ENCODE peak calls at places on chromosomes 13 and 19, in eight cellular contexts. One of them, this sample, is unnamed.

GRCh38 chr13:101869553-101869952 is 417.1 kb downstream of the ITGBL1 start:
- DNase-seq in LHCN-M2: no peak
- DNase-seq in NCI-H1417 treated with DMSO at 0.1 percent for 48 hours: no peak
- DNase-seq in RPMI8226: no peak
- DNase-seq in midbrain: no peak
- DNase-seq in hepatic stellate cell: no peak
- DNase-seq in stimulated activated CD8-positive, alpha-beta memory T cell treated with anti-CD3 and anti-CD28 coated beads, Interleukin-15, amount 100 ng/mL, for 4 hours: no peak
- DNase-seq in M059J: no peak
- DNase-seq in this sample: peak

GRCh38 chr19:3671680-3672574 is 28.3 kb downstream of the PIP5K1C start:
- DNase-seq in LHCN-M2: no peak
- DNase-seq in stimulated activated CD8-positive, alpha-beta memory T cell treated with anti-CD3 and anti-CD28 coated beads, Interleukin-15, amount 100 ng/mL, for 4 hours: peak
- DNase-seq in midbrain: no peak
- DNase-seq in hepatic stellate cell: no peak
- DNase-seq in NCI-H1417 treated with DMSO at 0.1 percent for 48 hours: no peak
- DNase-seq in M059J: no peak
- DNase-seq in RPMI8226: no peak
- DNase-seq in this sample: no peak

GRCh38 chr13:55977436-55977835 is 1163.3 kb upstream of the PRR20A start:
- DNase-seq in RPMI8226: no peak
- DNase-seq in midbrain: no peak
- DNase-seq in NCI-H1417 treated with DMSO at 0.1 percent for 48 hours: no peak
- DNase-seq in M059J: no peak
- DNase-seq in LHCN-M2: no peak
- DNase-seq in hepatic stellate cell: no peak
- DNase-seq in stimulated activated CD8-positive, alpha-beta memory T cell treated with anti-CD3 and anti-CD28 coated beads, Interleukin-15, amount 100 ng/mL, for 4 hours: no peak
- DNase-seq in this sample: no peak

GRCh38 chr13:40963927-40964326 is 55.2 kb downstream of the ELF1 start:
- DNase-seq in midbrain: no peak
- DNase-seq in RPMI8226: no peak
- DNase-seq in LHCN-M2: peak
- DNase-seq in NCI-H1417 treated with DMSO at 0.1 percent for 48 hours: no peak
- DNase-seq in M059J: peak
- DNase-seq in hepatic stellate cell: peak
- DNase-seq in stimulated activated CD8-positive, alpha-beta memory T cell treated with anti-CD3 and anti-CD28 coated beads, Interleukin-15, amount 100 ng/mL, for 4 hours: no peak
- DNase-seq in this sample: peak

GRCh38 chr13:90533866-90534265 is 813.6 kb upstream of the MIR17HG start:
- DNase-seq in hepatic stellate cell: no peak
- DNase-seq in RPMI8226: no peak
- DNase-seq in LHCN-M2: peak
- DNase-seq in midbrain: no peak
- DNase-seq in NCI-H1417 treated with DMSO at 0.1 percent for 48 hours: peak
- DNase-seq in M059J: no peak
- DNase-seq in stimulated activated CD8-positive, alpha-beta memory T cell treated with anti-CD3 and anti-CD28 coated beads, Interleukin-15, amount 100 ng/mL, for 4 hours: no peak
- DNase-seq in this sample: no peak

GRCh38 chr19:8615813-8616596 is 5.5 kb upstream of the ADAMTS10 start:
- DNase-seq in LHCN-M2: peak
- DNase-seq in hepatic stellate cell: peak
- DNase-seq in NCI-H1417 treated with DMSO at 0.1 percent for 48 hours: no peak
- DNase-seq in stimulated activated CD8-positive, alpha-beta memory T cell treated with anti-CD3 and anti-CD28 coated beads, Interleukin-15, amount 100 ng/mL, for 4 hours: no peak
- DNase-seq in midbrain: peak
- DNase-seq in RPMI8226: peak
- DNase-seq in M059J: peak
- DNase-seq in this sample: peak

GRCh38 chr19:40392894-40393517 is 3.0 kb upstream of the HIPK4 start:
- DNase-seq in LHCN-M2: no peak
- DNase-seq in stimulated activated CD8-positive, alpha-beta memory T cell treated with anti-CD3 and anti-CD28 coated beads, Interleukin-15, amount 100 ng/mL, for 4 hours: no peak
- DNase-seq in RPMI8226: no peak
- DNase-seq in M059J: no peak
- DNase-seq in hepatic stellate cell: no peak
- DNase-seq in midbrain: no peak
- DNase-seq in NCI-H1417 treated with DMSO at 0.1 percent for 48 hours: no peak
- DNase-seq in this sample: peak

GRCh38 chr19:40331052-40331451 is 17.1 kb downstream of the C19orf47 start:
- DNase-seq in LHCN-M2: no peak
- DNase-seq in NCI-H1417 treated with DMSO at 0.1 percent for 48 hours: no peak
- DNase-seq in M059J: no peak
- DNase-seq in hepatic stellate cell: no peak
- DNase-seq in RPMI8226: no peak
- DNase-seq in midbrain: no peak
- DNase-seq in stimulated activated CD8-positive, alpha-beta memory T cell treated with anti-CD3 and anti-CD28 coated beads, Interleukin-15, amount 100 ng/mL, for 4 hours: no peak
- DNase-seq in this sample: no peak

GRCh38 chr13:100089633-100090032 is 740 bp downstream of the PCCA start:
- DNase-seq in midbrain: no peak
- DNase-seq in NCI-H1417 treated with DMSO at 0.1 percent for 48 hours: no peak
- DNase-seq in M059J: peak
- DNase-seq in stimulated activated CD8-positive, alpha-beta memory T cell treated with anti-CD3 and anti-CD28 coated beads, Interleukin-15, amount 100 ng/mL, for 4 hours: no peak
- DNase-seq in hepatic stellate cell: no peak
- DNase-seq in LHCN-M2: peak
- DNase-seq in RPMI8226: peak
- DNase-seq in this sample: peak

GRCh38 chr19:1241417-1242095 is at the start of gene ATP5F1D:
- DNase-seq in M059J: peak
- DNase-seq in hepatic stellate cell: peak
- DNase-seq in NCI-H1417 treated with DMSO at 0.1 percent for 48 hours: peak
- DNase-seq in LHCN-M2: peak
- DNase-seq in RPMI8226: peak
- DNase-seq in midbrain: peak
- DNase-seq in stimulated activated CD8-positive, alpha-beta memory T cell treated with anti-CD3 and anti-CD28 coated beads, Interleukin-15, amount 100 ng/mL, for 4 hours: peak
- DNase-seq in this sample: peak

This sample was measured in OCI-M1.